ENCODE peak calls at places on chromosomes 2 and 18, in four cellular contexts. O is upper lobe of right lung, Q is foreskin fibroblast, B is neural crest cell. R is an unnamed sample.

GRCh38 chr18:36187138-36187825 is at the start of gene MOCOS:
- DNase-seq in B (peak; percentile 72), Q (peak; percentile 86), O (peak; percentile 94), R (peak; percentile 96)

GRCh38 chr2:173354601-173355131 is at the start of gene CDCA7:
- DNase-seq in O (peak; percentile 81), Q (peak; percentile 81), B (peak; percentile 82), R (peak; percentile 79)

GRCh38 chr2:214808961-214809750 is at the start of gene BARD1:
- DNase-seq in B (peak; percentile 36), Q (peak; percentile 80), O (peak; percentile 78), R (peak; percentile 76)

GRCh38 chr2:14903709-14904374 is 271.3 kb downstream of the LRATD1 start:
- DNase-seq in O (peak; percentile 63), B (peak; percentile 25), Q (no peak), R (peak; percentile 18)

GRCh38 chr18:36580874-36581750 is 247.7 kb downstream of the TPGS2 start:
- DNase-seq in B (no peak), Q (peak; percentile 84), O (no peak), R (peak; percentile 76)

GRCh38 chr2:200077210-200077650 is 121.8 kb downstream of the MAIP1 start:
- DNase-seq in O (no peak), Q (peak; percentile 88), B (no peak), R (peak; percentile 40)

GRCh38 chr18:42578781-42579180 is 536.7 kb downstream of the RIT2 start:
- DNase-seq in B (no peak), Q (no peak), O (no peak), R (peak; percentile 14)

GRCh38 chr2:127674241-127675209 is 805 bp downstream of the LIMS2 start:
- DNase-seq in B (no peak), O (no peak), Q (peak; percentile 35), R (peak; percentile 75)

GRCh38 chr2:98806266-98806697 is 75.3 kb upstream of the MGAT4A start:
- DNase-seq in B (no peak), Q (peak; percentile 67), O (peak; percentile 87), R (no peak)

GRCh38 chr2:59276917-59277316 is 1035.8 kb upstream of the FANCL start:
- DNase-seq in B (no peak), Q (no peak), O (no peak), R (no peak)

R was measured in AG20443.